ENCODE peak calls at places on chromosomes 3 and 15, in five cellular contexts. B is stimulated activated CD4-positive, alpha-beta T cell treated with anti-CD3 and anti-CD28 coated beads, Interleukin-15, amount 100 ng/mL, for 48 hours; F is activated CD4-positive, alpha-beta T cell treated with anti-CD3 and anti-CD28 coated beads, Interleukin-2, amount 10 ng/mL, durations not matched to agents 7 days and 5 days; V is stimulated activated CD8-positive, alpha-beta memory T cell treated with anti-CD3 and anti-CD28 coated beads, Interleukin-15, amount 100 ng/mL, for 4 hours; L is EL. W is an unnamed sample.
A peak's percentile ranks its signal among the peaks of the same experiment; 100 is the strongest.

GRCh38 chr3:80445641-80446040 is 677.8 kb upstream of the ROBO1 start:
- DNase-seq in B (no peak), F (no peak), V (no peak), L (no peak), W (no peak)

GRCh38 chr3:57826952-57827723 is 71.0 kb downstream of the SLMAP start:
- DNase-seq in B (no peak), F (no peak), V (no peak), L (no peak), W (no peak)

GRCh38 chr3:157540656-157541055 is 37.4 kb upstream of the VEPH1 start:
- DNase-seq in B (no peak), F (no peak), V (no peak), L (no peak), W (no peak)

GRCh38 chr3:12458901-12459300 is 25.4 kb upstream of the TSEN2 start:
- DNase-seq in B (no peak), F (no peak), V (no peak), L (no peak), W (no peak)

GRCh38 chr15:93265046-93265658 is 176.1 kb upstream of the RGMA start:
- DNase-seq in B (no peak), F (no peak), V (no peak), L (no peak), W (no peak)

GRCh38 chr3:126552688-126553283 is 5.9 kb downstream of the C3orf22 start:
- DNase-seq in B (no peak), F (no peak), V (no peak), L (no peak), W (peak; percentile 35)

GRCh38 chr15:69834256-69834655 is 263.5 kb downstream of the TLE3 start:
- DNase-seq in B (no peak), F (no peak), V (no peak), L (no peak), W (no peak)

GRCh38 chr3:30813734-30814133 is 80.7 kb downstream of the GADL1 start:
- DNase-seq in B (no peak), F (no peak), V (no peak), L (no peak), W (no peak)

GRCh38 chr3:16063603-16064002 is 110.9 kb upstream of the GALNT15 start:
- DNase-seq in B (no peak), F (no peak), V (no peak), L (no peak), W (no peak)

GRCh38 chr15:48049736-48050135 is 71.1 kb upstream of the SLC24A5 start:
- DNase-seq in B (no peak), F (no peak), V (no peak), L (no peak), W (no peak)

GRCh38 chr3:64594129-64594528 is 93.7 kb downstream of the ADAMTS9 start:
- DNase-seq in B (no peak), F (no peak), V (no peak), L (no peak), W (no peak)

GRCh38 chr3:63931290-63931689 is 19.1 kb upstream of the SCAANT1 start:
- DNase-seq in B (no peak), F (no peak), V (no peak), L (no peak), W (no peak)

GRCh38 chr15:74178326-74179100 is 5.0 kb downstream of the ISLR start:
- DNase-seq in B (no peak), F (no peak), V (no peak), L (no peak), W (peak; percentile 55)

GRCh38 chr15:37891754-37892368 is 42.6 kb upstream of the TMCO5A start:
- DNase-seq in B (no peak), F (no peak), V (no peak), L (peak; percentile 63), W (no peak)

GRCh38 chr3:146680602-146681001 is 75.5 kb upstream of the PLSCR5 start:
- DNase-seq in B (no peak), F (no peak), V (no peak), L (no peak), W (no peak)

GRCh38 chr3:81886081-81886480 is 124.6 kb upstream of the GBE1 start:
- DNase-seq in B (no peak), F (no peak), V (no peak), L (no peak), W (no peak)

GRCh38 chr15:39142500-39142899 is 438.4 kb upstream of the THBS1 start:
- DNase-seq in B (no peak), F (no peak), V (no peak), L (no peak), W (no peak)

GRCh38 chr3:11583638-11584046 is 60.1 kb downstream of the VGLL4 start:
- DNase-seq in B (no peak), F (no peak), V (no peak), L (no peak), W (peak; percentile 56)

GRCh38 chr3:149555941-149556340 is 81.4 kb downstream of the TM4SF4 start:
- DNase-seq in B (no peak), F (no peak), V (no peak), L (no peak), W (no peak)

GRCh38 chr3:113136529-113136928 is 74.8 kb upstream of the BOC start:
- DNase-seq in B (no peak), F (no peak), V (no peak), L (no peak), W (no peak)

GRCh38 chr15:51718199-51718598 is 19.3 kb downstream of the LYSMD2 start:
- DNase-seq in B (no peak), F (no peak), V (no peak), L (no peak), W (no peak)

GRCh38 chr15:82647045-82647834 is at the start of gene CPEB1:
- DNase-seq in B (no peak), F (no peak), V (peak; percentile 42), L (peak; percentile 31), W (peak; percentile 76)

W was measured in suprapubic skin.